ENCODE peak calls at places on chromosome 13, in ten cellular contexts. T is lower lobe of right lung; P is activated T-cell treated with anti-CD3 and anti-CD28 coated beads, Interleukin-2, amount 50 U/mL, for 72 hours; A is heart right ventricle; N is CD8-positive, alpha-beta T cell; Z is activated naive CD4-positive, alpha-beta T cell treated with anti-CD3 and anti-CD28 coated beads, Interleukin-2, amount 50 U/mL, for 72 hours; M is right cardiac atrium; B is aorta; C is RWPE2; V is gastroesophageal sphincter. X is an unnamed sample.

GRCh38 chr13:114026128-114026880 is 52.4 kb upstream of the C13orf46 start:
- ATAC-seq in T (no peak), P (no peak), A (peak; percentile 1), N (no peak), Z (no peak), M (peak; percentile 4), B (no peak), C (no peak), V (peak; percentile 4), X (no peak)

GRCh38 chr13:97295279-97296182 is 73.4 kb downstream of the MBNL2 start:
- ATAC-seq in T (peak; percentile 42), P (no peak), A (peak; percentile 32), N (no peak), Z (peak; percentile 32), M (peak; percentile 73), B (peak; percentile 53), C (peak; percentile 89), V (no peak), X (no peak)

GRCh38 chr13:35471466-35472307 is 4.8 kb downstream of the MAB21L1 start:
- ATAC-seq in T (no peak), P (peak; percentile 43), A (no peak), N (no peak), Z (no peak), M (no peak), B (no peak), C (no peak), V (no peak), X (no peak)

GRCh38 chr13:111304041-111304544 is 16.3 kb upstream of the TEX29 start:
- ATAC-seq in T (no peak), P (peak; percentile 51), A (no peak), N (no peak), Z (peak; percentile 28), M (no peak), B (no peak), C (no peak), V (no peak), X (peak; percentile 84)

GRCh38 chr13:72221276-72221962 is 354.4 kb upstream of the DACH1 start:
- ATAC-seq in T (peak; percentile 57), P (no peak), A (no peak), N (no peak), Z (no peak), M (peak; percentile 34), B (no peak), C (peak; percentile 49), V (no peak), X (no peak)

GRCh38 chr13:98822238-98822606 is 69.8 kb upstream of the SLC15A1 start:
- ATAC-seq in T (peak; percentile 78), P (no peak), A (peak; percentile 36), N (no peak), Z (no peak), M (peak; percentile 80), B (peak; percentile 53), C (no peak), V (peak; percentile 37), X (no peak)

GRCh38 chr13:108083056-108083455 is 132.3 kb downstream of the LIG4 start:
- ATAC-seq in T (no peak), P (no peak), A (no peak), N (no peak), Z (no peak), M (no peak), B (no peak), C (no peak), V (no peak), X (no peak)

GRCh38 chr13:44136693-44137268 is 236.8 kb upstream of the SERP2 start:
- ATAC-seq in T (no peak), P (no peak), A (no peak), N (no peak), Z (peak; percentile 14), M (no peak), B (no peak), C (no peak), V (no peak), X (peak; percentile 43)

GRCh38 chr13:60338754-60339153 is 58.3 kb upstream of the TDRD3 start:
- ATAC-seq in T (no peak), P (no peak), A (no peak), N (no peak), Z (no peak), M (no peak), B (no peak), C (no peak), V (no peak), X (no peak)

GRCh38 chr13:111270765-111271164 is 49.7 kb upstream of the TEX29 start:
- ATAC-seq in T (no peak), P (no peak), A (no peak), N (no peak), Z (no peak), M (peak; percentile 20), B (peak; percentile 12), C (no peak), V (no peak), X (no peak)

GRCh38 chr13:75762066-75762937 is 126.2 kb downstream of the LMO7 start:
- ATAC-seq in T (peak; percentile 64), P (peak; percentile 93), A (peak; percentile 16), N (peak; percentile 75), Z (peak; percentile 88), M (peak; percentile 38), B (peak; percentile 47), C (peak; percentile 66), V (peak; percentile 25), X (peak; percentile 88)

GRCh38 chr13:43242040-43242439 is 218.7 kb downstream of the DNAJC15 start:
- ATAC-seq in T (no peak), P (no peak), A (no peak), N (no peak), Z (no peak), M (no peak), B (no peak), C (no peak), V (no peak), X (no peak)

GRCh38 chr13:98022210-98022609 is 68.7 kb downstream of the IPO5 start:
- ATAC-seq in T (peak; percentile 81), P (no peak), A (peak; percentile 67), N (no peak), Z (no peak), M (peak; percentile 79), B (no peak), C (no peak), V (no peak), X (no peak)

GRCh38 chr13:20689291-20689690 is 14.2 kb upstream of the IL17D start:
- ATAC-seq in T (no peak), P (no peak), A (no peak), N (no peak), Z (no peak), M (no peak), B (no peak), C (no peak), V (no peak), X (no peak)

GRCh38 chr13:104530741-104531140 is 1464.5 kb upstream of the SLC10A2 start:
- ATAC-seq in T (no peak), P (no peak), A (no peak), N (no peak), Z (no peak), M (no peak), B (no peak), C (no peak), V (no peak), X (no peak)

GRCh38 chr13:39512687-39513086 is 90.3 kb downstream of the LHFPL6 start:
- ATAC-seq in T (no peak), P (no peak), A (no peak), N (no peak), Z (no peak), M (peak; percentile 20), B (no peak), C (peak; percentile 70), V (no peak), X (no peak)

GRCh38 chr13:62512194-62513141 is 1096.8 kb upstream of the PCDH20 start:
- ATAC-seq in T (peak; percentile 73), P (peak; percentile 57), A (no peak), N (no peak), Z (peak; percentile 66), M (peak; percentile 43), B (no peak), C (peak; percentile 68), V (no peak), X (peak; percentile 39)

GRCh38 chr13:97385146-97385545 is 48.8 kb upstream of the RAP2A start:
- ATAC-seq in T (peak; percentile 90), P (no peak), A (no peak), N (no peak), Z (no peak), M (no peak), B (no peak), C (no peak), V (no peak), X (no peak)

GRCh38 chr13:97238432-97238831 is 16.3 kb downstream of the MBNL2 start:
- ATAC-seq in T (no peak), P (no peak), A (no peak), N (peak; percentile 26), Z (peak; percentile 35), M (no peak), B (no peak), C (no peak), V (no peak), X (peak; percentile 80)

GRCh38 chr13:102845289-102845629 is 573 bp upstream of the ERCC5 start:
- ATAC-seq in T (peak; percentile 40), P (peak; percentile 12), A (no peak), N (peak; percentile 48), Z (peak; percentile 20), M (peak; percentile 61), B (peak; percentile 40), C (peak; percentile 19), V (peak; percentile 31), X (peak; percentile 27)

X was measured in activated T-helper 17 cell treated with anti-CD3 and anti-CD28 coated beads, Interleukin-2, amount 50 U/mL, for 72 hours.